ENCODE peak calls at places on chromosomes 6 and 20, in five cellular contexts. K is heart right ventricle, U is ovary, T is HAP-1, S is transverse colon. E is an unnamed sample. For H3K9me3, the result is how much of the 10 kb centered on the place peaks cover.

GRCh38 chr6:37725967-37726366 is 28.3 kb upstream of the MDGA1 start:
- DNase-seq in U (no peak), K (no peak), T (no peak), S (no peak), E (no peak)

GRCh38 chr20:49646126-49646525 is 67.6 kb downstream of the B4GALT5 start:
- DNase-seq in T (no peak), K (no peak), S (no peak), U (no peak), E (no peak)

GRCh38 chr6:75800133-75800532 is 51.1 kb downstream of the MYO6 start:
- DNase-seq in S (no peak), U (no peak), T (no peak), K (no peak), E (no peak)

GRCh38 chr6:34839696-34840352 is 47.9 kb downstream of the BLTP3A start:
- DNase-seq in T (no peak), S (no peak), U (no peak), K (no peak), E (no peak)

GRCh38 chr6:14798594-14798982 is 447.3 kb upstream of the JARID2 start:
- DNase-seq in K (no peak), T (no peak), S (no peak), U (no peak), E (no peak)

GRCh38 chr20:31476648-31477220 is 1.6 kb downstream of the REM1 start:
- DNase-seq in K (no peak), S (no peak), U (no peak), T (no peak), E (no peak)

GRCh38 chr6:87926072-87926471 is 121.6 kb upstream of the SPACA1 start:
- DNase-seq in K (no peak), T (no peak), S (no peak), U (no peak), E (no peak)

GRCh38 chr20:13922241-13922640 is 68.2 kb downstream of the SEL1L2 start:
- DNase-seq in U (no peak), K (no peak), T (no peak), S (no peak), E (no peak)

GRCh38 chr6:156174026-156174880 is 602.9 kb upstream of the ARID1B start:
- DNase-seq in T (no peak), K (no peak), S (no peak), U (no peak), E (no peak)

GRCh38 chr6:81023007-81023582 is 729.4 kb downstream of the TENT5A start:
- DNase-seq in T (no peak), S (no peak), U (no peak), K (no peak), E (peak)

GRCh38 chr6:81031429-81031828 is 721.1 kb downstream of the TENT5A start:
- DNase-seq in T (no peak), S (no peak), K (no peak), U (no peak), E (no peak)

GRCh38 chr6:81023708-81024107 is 728.8 kb downstream of the TENT5A start:
- DNase-seq in T (no peak), U (no peak), S (no peak), K (no peak), E (no peak)

GRCh38 chr6:81026041-81026553 is 726.4 kb downstream of the TENT5A start:
- DNase-seq in S (no peak), U (no peak), T (no peak), K (no peak), E (no peak)
- H3K9me3 ChIP-seq in S (under half), U (under half), T (under half), K (under half), E (under half)

DNA sequence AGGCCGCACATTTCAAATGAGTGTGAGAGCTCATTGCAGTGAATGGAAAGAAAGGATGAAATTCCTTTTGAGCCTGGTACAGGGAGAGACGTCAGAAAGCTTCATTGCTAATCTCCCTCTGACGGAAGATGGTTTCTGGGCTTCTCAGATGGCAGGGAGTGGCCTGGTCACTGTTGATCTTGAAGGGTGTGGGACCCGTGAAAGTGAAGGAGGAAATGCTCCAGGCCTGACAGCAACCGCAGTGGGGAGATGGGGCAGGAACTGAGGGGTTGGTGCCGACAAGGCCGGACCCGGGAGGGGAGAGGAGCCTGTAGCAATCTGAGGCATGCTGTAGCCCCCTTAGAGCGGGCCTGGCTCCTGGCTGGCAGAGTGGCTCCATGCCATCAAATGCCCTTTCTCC is 127.4 kb downstream of the MYLK4 start:
- DNase-seq in S (peak), K (no peak), T (no peak), U (no peak), E (no peak)
- H3K4me3 ChIP-seq in S (no peak), K (no peak), T (no peak), U (no peak), E (no peak)

GRCh38 chr20:16013631-16014030 is 559.6 kb downstream of the KIF16B start:
- DNase-seq in U (no peak), S (no peak), K (no peak), T (no peak), E (no peak)
- H3K9me3 ChIP-seq in U (under half), S (under half), K (under half), T (under half), E (under half)

DNA sequence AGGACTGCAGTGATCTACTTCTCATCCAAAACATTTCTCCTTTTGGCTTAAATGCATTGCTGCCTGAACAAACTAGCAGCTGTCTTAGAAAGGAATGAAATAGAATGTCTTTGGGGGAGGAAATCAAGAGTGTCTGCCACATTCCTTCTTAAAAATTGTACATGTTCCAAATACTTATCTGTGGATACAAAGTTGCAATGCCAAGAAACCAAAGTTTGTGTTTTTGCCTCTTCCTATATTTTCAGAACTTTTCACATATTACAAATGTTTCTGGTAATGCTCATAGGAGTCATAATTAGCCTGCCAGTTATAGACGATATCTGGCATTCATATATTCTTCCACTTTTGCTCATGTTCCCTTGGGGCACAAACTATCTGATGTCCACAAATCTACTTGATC is 165.5 kb upstream of the BMP5 start:
- DNase-seq in S (no peak), T (no peak), U (no peak), K (no peak), E (no peak)
- H3K4me3 ChIP-seq in S (no peak), T (no peak), U (no peak), K (no peak), E (no peak)

GRCh38 chr6:22279427-22279826 is 17.4 kb downstream of the PRL start:
- DNase-seq in S (no peak), U (no peak), K (no peak), T (no peak), E (no peak)
- H3K9me3 ChIP-seq in S (under half), U (under half), K (under half), T (under half), E (under half)

GRCh38 chr6:27962506-27962905 is 5.5 kb downstream of the OR2B6 start:
- DNase-seq in T (no peak), K (no peak), U (no peak), S (peak), E (no peak)

GRCh38 chr6:27956941-27957340 is at the start of gene OR2B6:
- DNase-seq in S (no peak), T (no peak), U (no peak), K (no peak), E (no peak)

DNA sequence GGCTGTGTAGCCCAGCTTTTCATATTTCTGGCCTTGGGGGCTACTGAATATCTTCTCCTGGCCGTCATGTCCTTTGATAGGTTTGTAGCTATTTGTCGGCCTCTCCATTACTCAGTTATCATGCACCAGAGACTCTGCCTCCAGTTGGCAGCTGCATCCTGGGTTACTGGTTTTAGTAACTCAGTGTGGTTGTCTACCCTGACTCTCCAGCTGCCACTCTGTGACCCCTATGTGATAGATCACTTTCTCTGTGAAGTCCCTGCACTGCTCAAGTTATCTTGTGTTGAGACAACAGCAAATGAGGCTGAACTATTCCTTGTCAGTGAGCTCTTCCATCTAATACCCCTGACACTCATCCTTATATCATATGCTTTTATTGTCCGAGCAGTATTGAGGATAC is 485 bp downstream of the OR2B6 start:
- DNase-seq in T (no peak), K (no peak), U (no peak), S (no peak), E (no peak)
- H3K4me3 ChIP-seq in T (no peak), K (no peak), U (no peak), S (no peak), E (no peak)

GRCh38 chr6:150692604-150693003 is 92.9 kb downstream of the PLEKHG1 start:
- DNase-seq in T (no peak), K (no peak), U (no peak), S (no peak), E (no peak)
- H3K9me3 ChIP-seq in T (under half), K (under half), U (under half), S (under half), E (under half)

E was measured in SK-N-MC.